ENCODE peak calls at places on chromosomes 2 and 18, in five cellular contexts. T is upper lobe of left lung, B is breast epithelium, W is GM12891, H is transverse colon. V is an unnamed sample.

GRCh38 chr18:27007880-27008279 is 142.4 kb upstream of the AQP4 start:
- DNase-seq in T (no peak), H (no peak), B (no peak), W (no peak), V (no peak)

GRCh38 chr2:27095427-27095744 is 8.8 kb downstream of the KHK start:
- DNase-seq in T (no peak), B (no peak), H (no peak), W (no peak), V (no peak)

GRCh38 chr18:52152036-52152435 is 188.0 kb upstream of the DCC start:
- DNase-seq in W (no peak), B (no peak), H (no peak), T (no peak), V (no peak)

GRCh38 chr2:30362468-30363081 is 84.5 kb upstream of the LCLAT1 start:
- DNase-seq in W (no peak), B (no peak), H (no peak), T (no peak), V (no peak)

GRCh38 chr2:166632616-166633015 is 138.6 kb upstream of the SCN7A start:
- DNase-seq in B (no peak), W (no peak), H (no peak), T (no peak), V (no peak)

GRCh38 chr18:63848159-63848558 is 39.3 kb upstream of the SERPINB2 start:
- DNase-seq in H (no peak), W (no peak), B (no peak), T (no peak), V (no peak)

GRCh38 chr2:41116106-41116797 is 664.4 kb upstream of the SLC8A1 start:
- DNase-seq in W (no peak), T (no peak), H (no peak), B (no peak), V (no peak)

GRCh38 chr2:17270894-17271293 is 247.3 kb downstream of the RAD51AP2 start:
- DNase-seq in H (no peak), B (no peak), T (no peak), W (no peak), V (no peak)

GRCh38 chr18:61569176-61569892 is 236.1 kb downstream of the CDH20 start:
- DNase-seq in W (no peak), T (no peak), H (no peak), B (no peak), V (no peak)

GRCh38 chr18:70387018-70387417 is 98.2 kb downstream of the SOCS6 start:
- DNase-seq in T (no peak), B (no peak), H (no peak), W (no peak), V (no peak)

GRCh38 chr18:74522635-74523548 is 11.4 kb upstream of the CNDP1 start:
- DNase-seq in W (no peak), B (no peak), T (peak; percentile 59), H (no peak), V (no peak)

GRCh38 chr2:239806758-239807434 is 218.2 kb downstream of the NDUFA10 start:
- DNase-seq in H (no peak), B (no peak), T (no peak), W (no peak), V (no peak)

GRCh38 chr2:169815849-169816248 is 8.9 kb downstream of the METTL5 start:
- DNase-seq in T (no peak), H (no peak), W (no peak), B (no peak), V (no peak)

GRCh38 chr18:7808054-7808453 is 240.9 kb downstream of the PTPRM start:
- DNase-seq in H (no peak), W (no peak), T (no peak), B (no peak), V (no peak)

GRCh38 chr2:25043241-25043867 is 1.5 kb downstream of the EFR3B start:
- DNase-seq in W (peak; percentile 28), H (no peak), T (no peak), B (no peak), V (peak; percentile 37)

GRCh38 chr2:128520787-128521186 is 202.1 kb upstream of the HS6ST1 start:
- DNase-seq in B (peak; percentile 84), T (no peak), W (peak; percentile 63), H (no peak), V (peak; percentile 71)

GRCh38 chr2:134310450-134311079 is 56.7 kb downstream of the MGAT5 start:
- DNase-seq in W (no peak), H (no peak), B (no peak), T (no peak), V (no peak)

GRCh38 chr2:182447843-182448242 is 21.0 kb upstream of the PDE1A start:
- DNase-seq in T (no peak), B (no peak), W (no peak), H (no peak), V (no peak)

GRCh38 chr2:12334289-12335003 is 382.3 kb upstream of the TRIB2 start:
- DNase-seq in W (no peak), B (no peak), T (no peak), H (no peak), V (no peak)

GRCh38 chr2:181146171-181146570 is 165.8 kb downstream of the UBE2E3 start:
- DNase-seq in W (no peak), B (no peak), H (no peak), T (no peak), V (no peak)

GRCh38 chr2:168247341-168248305 is at the start of gene STK39:
- DNase-seq in W (peak; percentile 67), B (peak; percentile 47), H (peak; percentile 80), T (peak; percentile 95), V (peak; percentile 55)
- TF ChIP-seq POLR2A in W (no peak), B (no peak), H (peak; percentile 54), T (no peak), V (no peak)

GRCh38 chr2:209988010-209988409 is 14.4 kb upstream of the RPE start:
- DNase-seq in W (no peak), H (no peak), T (no peak), B (no peak), V (no peak)
- TF ChIP-seq POLR2AphosphoS5 in W (no peak), H (no peak), T (no peak), B (no peak), V (no peak)

DNA sequence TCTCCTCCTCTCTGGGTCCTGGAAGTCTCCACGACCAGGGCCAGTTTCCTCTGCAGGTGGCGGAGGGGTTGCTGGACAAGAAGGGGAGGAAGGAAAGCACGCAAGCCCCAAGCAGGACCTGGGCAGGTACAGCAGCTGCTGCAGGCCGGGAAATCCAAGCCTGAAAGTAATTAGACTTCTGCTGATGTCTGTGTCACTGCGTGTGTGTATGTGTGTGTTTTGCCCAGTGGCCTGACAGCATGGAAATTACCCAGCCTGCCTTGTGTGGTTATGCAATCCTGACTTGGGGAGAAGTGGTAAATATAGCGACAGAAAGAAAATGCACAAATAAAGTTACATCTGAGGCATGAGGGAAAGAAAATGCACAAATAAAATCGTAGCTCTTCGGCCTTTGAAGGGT is 121.8 kb upstream of the ZBTB14 start:
- DNase-seq in W (no peak), B (no peak), T (no peak), H (no peak), V (no peak)
- TF ChIP-seq POLR2A in W (no peak), B (no peak), T (no peak), H (no peak), V (no peak)

GRCh38 chr2:65374999-65375398 is 57.4 kb downstream of the SPRED2 start:
- DNase-seq in B (no peak), T (no peak), W (no peak), H (no peak), V (no peak)
- TF ChIP-seq POLR2AphosphoS5 in B (no peak), T (peak; percentile 19), W (no peak), H (no peak), V (no peak)

GRCh38 chr2:215410932-215411285 is 25.0 kb downstream of the FN1 start:
- DNase-seq in B (no peak), T (no peak), H (no peak), W (no peak), V (no peak)
- TF ChIP-seq POLR2A in B (no peak), T (no peak), H (no peak), W (no peak), V (no peak)

DNA sequence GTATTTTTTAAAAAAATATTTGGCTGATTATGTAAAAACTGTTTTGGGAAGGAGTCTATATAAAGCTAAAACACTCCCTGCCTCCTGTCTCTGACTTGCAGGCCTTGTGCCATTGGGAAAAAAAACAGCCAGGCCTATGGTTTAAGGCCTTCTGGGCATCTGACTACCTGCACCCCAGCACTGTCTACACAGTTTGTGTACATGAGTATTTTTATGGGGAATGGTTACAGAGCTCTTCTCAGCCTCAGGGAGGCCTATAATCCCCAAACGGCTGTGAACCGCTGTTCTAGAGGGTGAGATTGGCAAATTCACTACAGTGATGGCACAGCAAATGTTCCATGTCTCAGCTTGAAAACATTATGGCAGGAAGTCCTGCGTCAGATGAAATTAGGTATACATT is 96.1 kb downstream of the LTBP1 start:
- DNase-seq in T (no peak), W (no peak), B (no peak), H (no peak), V (no peak)
- TF ChIP-seq POLR2AphosphoS5 in T (no peak), W (no peak), B (no peak), H (no peak), V (no peak)

DNA sequence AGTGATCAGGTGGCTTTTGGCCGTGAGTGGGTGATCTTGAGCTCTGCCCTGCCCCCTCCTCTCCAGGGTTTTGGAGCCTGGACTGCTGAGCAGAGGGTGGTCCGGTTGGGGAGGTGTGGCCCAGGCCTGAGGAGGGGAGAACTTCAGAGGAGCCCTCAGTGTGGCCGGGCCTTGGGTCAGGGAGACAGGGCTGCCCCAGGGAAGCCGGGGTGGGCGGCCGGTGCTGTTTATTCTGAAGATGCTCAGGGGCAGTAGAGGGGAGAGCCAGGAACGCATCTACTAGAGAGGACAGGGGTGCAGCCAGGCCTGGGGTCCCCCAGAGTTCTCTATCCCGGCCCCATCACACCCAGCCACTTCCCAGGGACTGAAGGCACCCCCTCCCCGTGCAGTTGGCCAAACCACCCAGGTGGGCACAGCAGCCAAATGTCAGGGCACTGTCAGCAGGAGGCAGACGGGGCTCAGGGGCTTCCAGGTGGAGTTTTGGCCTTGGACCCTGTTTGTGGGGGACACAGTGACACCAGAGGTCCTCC is 971 bp downstream of the ERFE start:
- DNase-seq in H (no peak), B (no peak), T (peak; percentile 72), W (no peak), V (no peak)
- TF ChIP-seq POLR2A in H (no peak), B (no peak), T (no peak), W (no peak), V (no peak)

GRCh38 chr2:28737655-28738054 is 14.0 kb upstream of the PPP1CB start:
- DNase-seq in W (no peak), T (no peak), H (no peak), B (no peak), V (no peak)

GRCh38 chr2:28735511-28735910 is 16.1 kb upstream of the PPP1CB start:
- DNase-seq in H (no peak), B (no peak), T (no peak), W (no peak), V (no peak)

GRCh38 chr2:28730641-28731146 is 20.9 kb upstream of the PPP1CB start:
- DNase-seq in T (no peak), W (no peak), H (no peak), B (no peak), V (no peak)

GRCh38 chr2:28736034-28736433 is 15.6 kb upstream of the PPP1CB start:
- DNase-seq in T (no peak), H (peak; percentile 69), B (peak; percentile 90), W (no peak), V (no peak)
- TF ChIP-seq POLR2AphosphoS5 in T (no peak), H (peak; percentile 39), B (peak; percentile 62), W (no peak), V (no peak)

V was measured in GM12892.